ENCODE peak calls at places on chromosomes 11 and 22, in four cellular contexts. Z, N, I and R are unnamed samples.

GRCh38 chr11:79244175-79244804 is 196.5 kb downstream of the TENM4 start:
- DNase-seq in Z (no peak), N (peak; percentile 29), I (no peak), R (no peak)

GRCh38 chr22:20437253-20438065 is at the start of gene SCARF2:
- DNase-seq in Z (peak; percentile 84), N (no peak), I (no peak), R (no peak)

GRCh38 chr11:71236836-71237475 is 15.4 kb downstream of the SHANK2 start:
- DNase-seq in Z (peak; percentile 36), N (no peak), I (no peak), R (no peak)

GRCh38 chr11:65280646-65281045 is 18.9 kb downstream of the POLA2 start:
- DNase-seq in Z (no peak), N (no peak), I (no peak), R (no peak)

GRCh38 chr11:134908583-134908982 is 496.5 kb upstream of the B3GAT1 start:
- DNase-seq in Z (no peak), N (no peak), I (no peak), R (no peak)

GRCh38 chr22:25134028-25134427 is 65.6 kb upstream of the CRYBB3 start:
- DNase-seq in Z (peak; percentile 68), N (no peak), I (no peak), R (peak; percentile 93)

GRCh38 chr11:101061606-101062005 is 68.0 kb downstream of the PGR start:
- DNase-seq in Z (no peak), N (no peak), I (no peak), R (no peak)

GRCh38 chr11:107653077-107653476 is 58.8 kb downstream of the SLN start:
- DNase-seq in Z (no peak), N (no peak), I (no peak), R (no peak)

GRCh38 chr11:88098289-88098688 is 77.0 kb downstream of the RAB38 start:
- DNase-seq in Z (no peak), N (no peak), I (no peak), R (peak; percentile 17)

GRCh38 chr22:42819412-42820069 is 37.5 kb downstream of the ARFGAP3 start:
- DNase-seq in Z (no peak), N (no peak), I (no peak), R (no peak)

GRCh38 chr22:50315289-50316113 is 8.1 kb upstream of the PLXNB2 start:
- DNase-seq in Z (no peak), N (no peak), I (no peak), R (no peak)

GRCh38 chr22:20979243-20979809 is 2.8 kb upstream of the LZTR1 start:
- DNase-seq in Z (peak; percentile 92), N (no peak), I (no peak), R (no peak)

GRCh38 chr11:70119502-70119901 is 41.4 kb downstream of the ANO1 start:
- DNase-seq in Z (no peak), N (no peak), I (no peak), R (no peak)

GRCh38 chr11:117691206-117691490 is 105.9 kb downstream of the DSCAML1 start:
- DNase-seq in Z (no peak), N (no peak), I (no peak), R (no peak)

GRCh38 chr22:33300165-33300564 is 242.0 kb upstream of the SYN3 start:
- DNase-seq in Z (no peak), N (no peak), I (no peak), R (no peak)

GRCh38 chr11:43735931-43736330 is 55.4 kb downstream of the HSD17B12 start:
- DNase-seq in Z (no peak), N (peak; percentile 38), I (no peak), R (no peak)

GRCh38 chr11:77778549-77778948 is 42.0 kb downstream of the RSF1 start:
- DNase-seq in Z (no peak), N (no peak), I (no peak), R (no peak)

GRCh38 chr22:39724390-39724789 is 153.8 kb downstream of the CACNA1I start:
- DNase-seq in Z (no peak), N (peak; percentile 16), I (no peak), R (no peak)

GRCh38 chr22:17161991-17162390 is 2.9 kb upstream of the HDHD5 start:
- DNase-seq in Z (no peak), N (no peak), I (no peak), R (no peak)

GRCh38 chr11:72985645-72986044 is 156.5 kb downstream of the FCHSD2 start:
- DNase-seq in Z (no peak), N (no peak), I (no peak), R (peak; percentile 36)

GRCh38 chr22:38872831-38873248 is 824 bp upstream of the CBX6 start:
- DNase-seq in Z (peak; percentile 89), N (peak; percentile 35), I (no peak), R (no peak)

GRCh38 chr11:120343429-120343828 is 7.2 kb downstream of the ARHGEF12 start:
- DNase-seq in Z (no peak), N (no peak), I (peak; percentile 70), R (no peak)

GRCh38 chr11:13761712-13762111 is 93.2 kb downstream of the FAR1 start:
- DNase-seq in Z (no peak), N (no peak), I (no peak), R (no peak)

GRCh38 chr11:128463975-128464374 is 123.4 kb downstream of the ETS1 start:
- DNase-seq in Z (no peak), N (no peak), I (no peak), R (no peak)

GRCh38 chr11:134322553-134322952 is 9.2 kb upstream of the GLB1L2 start:
- DNase-seq in Z (no peak), N (no peak), I (no peak), R (no peak)

GRCh38 chr22:25066861-25067435 is 114.4 kb downstream of the KIAA1671 start:
- DNase-seq in Z (no peak), N (no peak), I (no peak), R (no peak)

GRCh38 chr11:61957028-61957770 is 7.0 kb downstream of the BEST1 start:
- DNase-seq in Z (no peak), N (no peak), I (no peak), R (no peak)

GRCh38 chr11:125886997-125887372 is 483 bp upstream of the HYLS1 start:
- DNase-seq in Z (peak; percentile 74), N (peak; percentile 89), I (peak; percentile 48), R (no peak)

GRCh38 chr11:119282495-119282894 is 34.4 kb downstream of the MCAM start:
- DNase-seq in Z (no peak), N (peak; percentile 77), I (no peak), R (no peak)

GRCh38 chr11:39078465-39078864 is 2381.0 kb downstream of the LRRC4C start:
- DNase-seq in Z (no peak), N (no peak), I (no peak), R (no peak)

GRCh38 chr22:31162015-31162765 is 2.2 kb downstream of the RNF185 start:
- DNase-seq in Z (no peak), N (no peak), I (no peak), R (no peak)

GRCh38 chr11:61872935-61873565 is 18.3 kb downstream of the FADS3 start:
- DNase-seq in Z (peak; percentile 61), N (no peak), I (no peak), R (no peak)

GRCh38 chr11:80993561-80993960 is 1552.7 kb upstream of the TENM4 start:
- DNase-seq in Z (no peak), N (no peak), I (no peak), R (no peak)

GRCh38 chr11:113730887-113731726 is 25.0 kb upstream of the TMPRSS5 start:
- DNase-seq in Z (no peak), N (peak; percentile 60), I (no peak), R (peak; percentile 46)
- TF ChIP-seq CTCF in Z (peak; percentile 21), N (peak; percentile 35), I (peak; percentile 23), R (peak; percentile 76)

DNA sequence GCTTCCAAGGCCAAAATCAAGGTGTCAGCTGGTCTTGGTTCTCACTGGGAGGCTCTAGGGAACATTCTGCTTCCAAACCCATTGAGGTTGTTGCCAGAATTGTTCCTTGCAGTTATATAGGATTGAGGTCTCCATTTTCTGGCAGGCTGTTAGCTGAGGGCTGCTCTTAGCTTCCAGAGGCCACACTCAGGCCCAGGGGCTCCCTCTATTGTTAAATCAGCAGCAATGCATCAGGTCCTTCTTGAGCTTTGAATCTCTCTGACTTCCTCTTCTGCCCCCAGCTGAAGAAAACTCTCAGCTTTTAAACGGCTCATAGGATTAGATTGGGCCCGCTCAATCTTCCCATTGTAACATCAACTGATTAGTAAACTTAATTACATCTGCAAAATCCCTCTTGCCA is 39.3 kb upstream of the BSX start:
- DNase-seq in Z (no peak), N (peak; percentile 81), I (no peak), R (no peak)
- TF ChIP-seq CTCF in Z (no peak), N (peak; percentile 88), I (peak; percentile 80), R (peak; percentile 54)

DNA sequence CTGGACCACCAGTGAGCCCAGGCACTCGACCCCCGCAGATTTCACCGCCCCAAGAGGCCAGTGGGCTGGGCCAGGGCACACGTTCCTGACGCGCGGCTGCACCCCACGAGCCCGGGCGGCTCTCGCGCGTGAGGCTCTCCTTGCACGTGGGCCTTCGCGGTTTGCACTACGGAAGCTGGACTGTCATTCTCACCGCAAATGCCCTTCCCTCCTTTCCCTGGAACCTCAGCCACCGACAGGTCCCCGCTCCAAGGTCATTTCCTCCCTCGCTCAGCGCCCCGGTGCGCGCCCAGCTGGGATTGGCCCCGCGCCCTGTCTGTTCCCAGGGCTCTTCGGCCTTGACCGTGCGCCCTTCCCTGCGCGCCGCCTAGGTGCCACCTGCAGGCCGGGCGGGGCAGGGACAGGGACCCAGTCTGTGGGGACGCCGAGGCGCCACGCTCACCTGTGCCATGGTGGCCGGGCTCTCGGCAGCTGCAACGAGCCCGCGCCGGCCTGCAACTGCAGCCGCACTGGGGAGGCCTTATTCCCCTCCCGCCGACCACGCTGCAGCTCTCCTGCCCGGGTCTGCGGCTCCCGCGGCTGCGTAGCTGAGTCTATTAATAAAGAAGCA is 2.1 kb upstream of the CPT1A start:
- DNase-seq in Z (peak; percentile 84), N (peak; percentile 92), I (peak; percentile 36), R (no peak)
- TF ChIP-seq CTCF in Z (peak; percentile 43), N (peak; percentile 20), I (peak; percentile 64), R (peak; percentile 82)

DNA sequence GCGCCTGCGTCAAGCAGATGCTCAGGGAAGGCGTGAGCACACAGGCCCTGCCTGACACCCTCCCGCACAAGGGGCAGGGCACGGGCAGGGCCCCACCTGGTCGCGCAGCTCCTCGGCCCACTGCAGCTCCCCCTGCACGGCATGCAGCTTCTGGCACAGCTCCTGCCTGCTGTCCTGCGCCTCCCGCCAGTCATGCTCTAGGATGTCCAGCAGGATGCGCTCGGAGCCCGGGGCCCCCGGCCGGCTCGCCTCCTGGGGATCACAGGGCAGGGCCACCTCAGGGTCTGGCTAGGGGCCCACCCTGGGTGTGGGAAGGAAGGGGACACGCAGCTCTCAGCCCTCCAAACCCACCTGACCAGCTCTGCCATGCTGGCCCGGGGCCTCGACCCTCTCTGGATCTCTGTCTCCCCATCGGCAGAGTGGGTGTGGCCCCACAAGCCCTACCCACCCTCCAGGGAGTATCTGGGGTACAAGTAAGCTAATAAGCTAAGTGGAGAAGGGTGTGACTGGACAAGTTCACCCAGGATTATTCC is 10.7 kb downstream of the CARD10 start:
- DNase-seq in Z (no peak), N (no peak), I (no peak), R (no peak)
- TF ChIP-seq CTCF in Z (no peak), N (no peak), I (no peak), R (no peak)